ENCODE peak calls at places on chromosomes 7 and 10, in four cellular contexts. O, X, N and H are unnamed samples.

GRCh38 chr10:51214207-51214896 is 140.1 kb downstream of the PRKG1 start:
- DNase-seq in X (no peak), N (no peak), O (no peak), H (no peak)

GRCh38 chr7:147640821-147641220 is 949.7 kb upstream of the C7orf33 start:
- DNase-seq in O (no peak), X (no peak), N (no peak), H (no peak)

GRCh38 chr10:128879030-128879429 is 588.0 kb upstream of the MGMT start:
- DNase-seq in N (no peak), O (no peak), X (no peak), H (no peak)

GRCh38 chr10:35464805-35465456 is 128.6 kb downstream of the CCNY start:
- DNase-seq in O (no peak), X (peak), N (no peak), H (no peak)

GRCh38 chr7:157457355-157458253 is 120.8 kb downstream of the DNAJB6 start:
- DNase-seq in N (no peak), X (no peak), O (no peak), H (no peak)

GRCh38 chr10:110733256-110733952 is 89.3 kb downstream of the RBM20 start:
- DNase-seq in X (no peak), N (peak), O (no peak), H (no peak)

GRCh38 chr10:18005781-18006456 is 54.2 kb downstream of the SLC39A12 start:
- DNase-seq in N (no peak), O (no peak), X (no peak), H (no peak)

GRCh38 chr7:33108591-33108930 is 643 bp downstream of the RP9 start:
- DNase-seq in X (no peak), N (peak), O (no peak), H (no peak)

GRCh38 chr7:29224726-29225125 is 30.2 kb downstream of the CHN2 start:
- DNase-seq in N (no peak), O (no peak), X (no peak), H (no peak)

GRCh38 chr10:18279202-18279601 is 139.0 kb downstream of the CACNB2 start:
- DNase-seq in O (no peak), X (no peak), N (no peak), H (no peak)

GRCh38 chr10:112140110-112140755 is 43.3 kb downstream of the GPAM start:
- DNase-seq in N (peak), X (no peak), O (peak), H (peak)

GRCh38 chr7:73870041-73870492 is 9.1 kb downstream of the TMEM270 start:
- DNase-seq in O (no peak), X (no peak), N (no peak), H (no peak)

GRCh38 chr7:132838313-132838712 is 243.6 kb downstream of the CHCHD3 start:
- DNase-seq in O (no peak), N (no peak), X (no peak), H (no peak)

GRCh38 chr7:111855842-111856227 is 293.5 kb upstream of the IMMP2L start:
- DNase-seq in X (no peak), N (no peak), O (no peak), H (no peak)
- TF ChIP-seq CTCF in X (peak), N (no peak), O (peak), H (no peak)

GRCh38 chr10:67282871-67283270 is 357.0 kb downstream of the LRRTM3 start:
- DNase-seq in X (no peak), N (no peak), O (no peak), H (no peak)
- TF ChIP-seq CTCF in X (no peak), N (no peak), O (no peak), H (no peak)

GRCh38 chr7:520503-521161 is 986 bp upstream of the PDGFA start:
- DNase-seq in X (no peak), O (no peak), N (peak), H (no peak)

GRCh38 chr7:519974-520458 is 370 bp upstream of the PDGFA start:
- DNase-seq in O (peak), N (peak), X (no peak), H (no peak)

GRCh38 chr7:517848-518629 is 1.6 kb downstream of the PDGFA start:
- DNase-seq in N (peak), O (no peak), X (no peak), H (no peak)

GRCh38 chr7:519429-519973 is at the start of gene PDGFA:
- DNase-seq in O (no peak), X (no peak), N (peak), H (no peak)

GRCh38 chr7:518630-519428 is 817 bp downstream of the PDGFA start:
- DNase-seq in X (peak), N (peak), O (peak), H (no peak)
- TF ChIP-seq CTCF in X (peak), N (no peak), O (no peak), H (no peak)

DNA sequence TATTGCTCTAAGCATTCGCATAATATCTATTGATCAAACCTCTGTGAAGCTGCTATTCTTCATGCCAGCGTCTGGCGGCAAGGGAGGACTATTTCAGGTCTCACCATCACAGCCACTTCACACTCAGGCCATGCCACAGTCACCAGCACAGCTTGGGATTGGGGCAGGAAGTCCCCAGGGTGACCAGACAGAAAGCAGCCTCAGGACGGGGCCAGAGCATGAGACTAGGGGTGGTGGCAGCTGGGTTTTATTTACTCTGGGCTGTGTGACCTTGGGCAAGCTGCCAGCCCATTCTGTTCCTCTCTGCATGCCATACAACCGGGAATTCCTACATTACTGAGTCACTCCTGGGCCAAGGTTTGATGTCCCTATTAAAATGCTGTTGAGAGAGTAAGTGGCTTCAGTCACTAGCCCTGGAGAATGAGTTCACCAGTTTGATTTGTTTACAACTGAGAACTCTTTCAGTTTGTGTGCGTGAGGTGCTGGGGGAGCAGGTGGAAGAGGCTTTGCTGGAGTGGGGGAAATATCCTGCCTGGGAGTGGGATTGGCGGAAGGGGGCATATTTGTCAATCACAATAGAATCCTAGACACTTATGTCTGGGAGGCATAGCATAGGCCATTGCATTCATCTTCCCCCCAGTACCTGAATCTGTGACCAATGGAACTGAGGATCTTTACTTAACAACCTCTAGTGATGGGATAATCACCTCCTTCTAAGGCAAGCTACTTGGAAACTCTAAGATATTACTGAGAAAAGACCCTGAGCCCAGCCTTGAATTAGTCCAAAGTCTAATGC is 90.4 kb downstream of the NPSR1 start:
- DNase-seq in X (peak), N (no peak), O (no peak), H (no peak)
- TF ChIP-seq CTCF in X (no peak), N (no peak), O (no peak), H (no peak)

GRCh38 chr7:115223959-115224358 is 302.1 kb downstream of the MDFIC start:
- DNase-seq in N (no peak), X (no peak), O (no peak), H (no peak)

GRCh38 chr7:115221484-115221883 is 299.6 kb downstream of the MDFIC start:
- DNase-seq in X (peak), O (no peak), N (no peak), H (no peak)

GRCh38 chr7:115217373-115217772 is 295.5 kb downstream of the MDFIC start:
- DNase-seq in N (no peak), O (no peak), X (no peak), H (no peak)

GRCh38 chr7:115216652-115217051 is 294.8 kb downstream of the MDFIC start:
- DNase-seq in O (no peak), N (no peak), X (no peak), H (no peak)

DNA sequence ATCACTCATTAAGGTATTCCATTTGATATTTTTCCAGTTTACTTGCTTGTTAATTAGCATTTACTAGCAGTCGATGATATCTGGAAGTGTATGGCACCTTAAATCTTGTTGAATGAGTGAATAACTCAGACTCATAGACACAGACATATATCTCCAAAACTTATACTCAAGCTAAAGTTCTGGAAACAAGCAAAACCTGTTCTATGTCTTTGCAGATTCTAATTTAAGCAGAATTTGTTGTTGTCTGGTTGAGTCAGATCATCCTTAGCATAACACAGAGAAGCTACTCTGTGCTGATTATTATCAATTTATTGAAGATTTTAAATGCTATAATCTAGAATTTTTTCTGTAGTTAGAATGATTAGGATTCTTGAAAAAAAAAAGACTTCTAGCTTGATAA is 296.2 kb downstream of the MDFIC start:
- DNase-seq in X (no peak), N (no peak), O (no peak), H (no peak)
- TF ChIP-seq CTCF in X (no peak), N (no peak), O (no peak), H (no peak)

DNA sequence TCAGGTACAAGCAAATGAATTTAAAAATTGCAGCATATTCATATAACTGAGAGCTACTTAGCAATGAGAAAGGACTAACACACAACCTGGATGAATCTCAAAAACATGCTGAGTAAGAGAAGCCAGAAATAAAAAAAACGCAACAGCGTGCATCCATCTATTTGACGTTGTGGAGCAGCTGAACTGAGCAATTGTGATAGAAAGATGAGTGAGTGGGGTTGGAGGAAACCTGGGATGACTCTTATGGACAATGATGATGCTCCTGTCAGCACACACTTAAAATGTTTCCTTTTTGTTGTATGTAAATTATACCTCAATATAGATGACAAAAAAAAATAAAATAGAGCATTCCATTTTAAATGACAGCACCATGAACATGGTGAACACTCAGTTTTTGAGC is 36.0 kb upstream of the AKR1E2 start:
- DNase-seq in O (no peak), X (no peak), N (no peak), H (no peak)
- TF ChIP-seq CTCF in O (no peak), X (no peak), N (no peak), H (no peak)

GRCh38 chr10:132507467-132507955 is 30.1 kb upstream of the INPP5A start:
- DNase-seq in O (no peak), X (no peak), N (no peak), H (no peak)

GRCh38 chr10:132507956-132508490 is 29.6 kb upstream of the INPP5A start:
- DNase-seq in X (no peak), N (no peak), O (no peak), H (no peak)

GRCh38 chr10:132509506-132510173 is 27.9 kb upstream of the INPP5A start:
- DNase-seq in N (no peak), X (no peak), O (no peak), H (no peak)

GRCh38 chr10:132510174-132510611 is 27.4 kb upstream of the INPP5A start:
- DNase-seq in O (no peak), N (no peak), X (no peak), H (no peak)

GRCh38 chr10:132508497-132509443 is 28.8 kb upstream of the INPP5A start:
- DNase-seq in X (no peak), N (no peak), O (no peak), H (no peak)
- TF ChIP-seq CTCF in X (no peak), N (no peak), O (no peak), H (no peak)

GRCh38 chr7:107032050-107032449 is 12.5 kb upstream of the PRKAR2B start:
- DNase-seq in X (no peak), O (no peak), N (no peak), H (no peak)

GRCh38 chr7:107029061-107029763 is 15.3 kb upstream of the PRKAR2B start:
- DNase-seq in X (no peak), O (no peak), N (no peak), H (no peak)

GRCh38 chr7:107027208-107027607 is 17.3 kb upstream of the PRKAR2B start:
- DNase-seq in N (no peak), X (no peak), O (no peak), H (no peak)

GRCh38 chr7:107032720-107033438 is 11.6 kb upstream of the PRKAR2B start:
- DNase-seq in O (no peak), N (no peak), X (no peak), H (no peak)

GRCh38 chr7:107029764-107030286 is 14.7 kb upstream of the PRKAR2B start:
- DNase-seq in N (no peak), O (no peak), X (no peak), H (no peak)
- TF ChIP-seq CTCF in N (no peak), O (no peak), X (no peak), H (no peak)